ENCODE peak calls at places on chromosomes 3 and 15, in four cellular contexts. N is K562, F is IMR-90, H is GM12878. J is an unnamed sample.
A peak's percentile ranks its signal among the peaks of the same experiment; 100 is the strongest.

GRCh38 chr3:177726807-177727206 is 529.5 kb upstream of the TBL1XR1 start:
- DNase-seq in N (no peak), F (no peak), H (no peak), J (no peak)

GRCh38 chr3:72347819-72348319 is 500.4 kb downstream of the SHQ1 start:
- DNase-seq in N (no peak), F (no peak), H (peak; percentile 50), J (no peak)

GRCh38 chr15:40894689-40895308 is 549 bp downstream of the VPS18 start:
- DNase-seq in N (peak; percentile 90), F (peak; percentile 82), H (no peak), J (peak; percentile 76)

GRCh38 chr3:190384241-190384863 is 3.6 kb upstream of the CLDN16 start:
- DNase-seq in N (peak; percentile 1), F (peak; percentile 69), H (peak; percentile 19), J (peak; percentile 58)

GRCh38 chr15:59388670-59389069 is 16.0 kb upstream of the MYO1E start:
- DNase-seq in N (no peak), F (peak; percentile 70), H (no peak), J (peak; percentile 53)

GRCh38 chr3:151011427-151011826 is 38.9 kb upstream of the CLRN1 start:
- DNase-seq in N (no peak), F (peak; percentile 21), H (no peak), J (no peak)

GRCh38 chr3:170437151-170437550 is 18.5 kb downstream of the CLDN11 start:
- DNase-seq in N (no peak), F (no peak), H (no peak), J (no peak)

GRCh38 chr3:110027446-110027845 is 690.1 kb upstream of the DPPA4 start:
- DNase-seq in N (no peak), F (peak; percentile 78), H (no peak), J (no peak)

GRCh38 chr3:172316758-172317157 is 131.5 kb downstream of the GHSR start:
- DNase-seq in N (no peak), F (no peak), H (no peak), J (no peak)

GRCh38 chr15:47504624-47505256 is 212.6 kb upstream of the SEMA6D start:
- DNase-seq in N (no peak), F (no peak), H (no peak), J (no peak)

GRCh38 chr3:30695302-30696061 is 89.1 kb downstream of the TGFBR2 start:
- DNase-seq in N (no peak), F (no peak), H (no peak), J (no peak)

GRCh38 chr3:72906154-72906553 is 18.3 kb downstream of the GXYLT2 start:
- DNase-seq in N (no peak), F (no peak), H (no peak), J (no peak)

GRCh38 chr3:12345141-12345561 is 56.3 kb downstream of the PPARG start:
- DNase-seq in N (no peak), F (peak; percentile 62), H (no peak), J (peak; percentile 39)

GRCh38 chr15:89735773-89736172 is 15.3 kb downstream of the MESP1 start:
- DNase-seq in N (no peak), F (no peak), H (no peak), J (no peak)

GRCh38 chr15:70376031-70376928 is 278.6 kb upstream of the TLE3 start:
- DNase-seq in N (no peak), F (no peak), H (no peak), J (no peak)

GRCh38 chr3:26827169-26827568 is 204.6 kb downstream of the LRRC3B start:
- DNase-seq in N (no peak), F (no peak), H (no peak), J (no peak)

GRCh38 chr3:26825454-26825853 is 202.9 kb downstream of the LRRC3B start:
- DNase-seq in N (no peak), F (no peak), H (no peak), J (no peak)
- H3K9me3 ChIP-seq in N (no peaks in the 10 kb centered on the region), F (peaks cover 26% of the 10 kb centered on the region), H (no peaks in the 10 kb centered on the region), J (no peaks in the 10 kb centered on the region)

GRCh38 chr3:183493296-183494045 is 62.0 kb downstream of the KLHL6 start:
- DNase-seq in N (no peak), F (no peak), H (no peak), J (no peak)

GRCh38 chr3:183491923-183492848 is 63.3 kb downstream of the KLHL6 start:
- DNase-seq in N (no peak), F (no peak), H (no peak), J (no peak)

GRCh38 chr3:183497313-183497712 is 58.2 kb downstream of the KLHL6 start:
- DNase-seq in N (no peak), F (no peak), H (no peak), J (no peak)

GRCh38 chr3:183492849-183493179 is 62.7 kb downstream of the KLHL6 start:
- DNase-seq in N (no peak), F (peak; percentile 36), H (no peak), J (no peak)

GRCh38 chr3:183494341-183494740 is 61.2 kb downstream of the KLHL6 start:
- DNase-seq in N (no peak), F (no peak), H (no peak), J (no peak)
- TF ChIP-seq ELK1 in N (no peak), F (no peak), H (no peak), J (no peak)

GRCh38 chr15:32838338-32838737 is 120.5 kb downstream of the GREM1 start:
- DNase-seq in N (no peak), F (no peak), H (no peak), J (no peak)

GRCh38 chr15:32834156-32834555 is 116.4 kb downstream of the GREM1 start:
- DNase-seq in N (no peak), F (no peak), H (peak; percentile 39), J (no peak)

GRCh38 chr15:32840481-32841245 is 122.9 kb downstream of the GREM1 start:
- DNase-seq in N (no peak), F (peak; percentile 80), H (no peak), J (no peak)

GRCh38 chr15:32838820-32839219 is 121.0 kb downstream of the GREM1 start:
- DNase-seq in N (peak; percentile 6), F (peak; percentile 97), H (no peak), J (peak; percentile 29)

GRCh38 chr15:32837935-32838334 is 120.1 kb downstream of the GREM1 start:
- DNase-seq in N (no peak), F (no peak), H (no peak), J (no peak)
- H3K9me3 ChIP-seq in N (no peaks in the 10 kb centered on the region), F (no peaks in the 10 kb centered on the region), H (no peaks in the 10 kb centered on the region), J (no peaks in the 10 kb centered on the region)

DNA sequence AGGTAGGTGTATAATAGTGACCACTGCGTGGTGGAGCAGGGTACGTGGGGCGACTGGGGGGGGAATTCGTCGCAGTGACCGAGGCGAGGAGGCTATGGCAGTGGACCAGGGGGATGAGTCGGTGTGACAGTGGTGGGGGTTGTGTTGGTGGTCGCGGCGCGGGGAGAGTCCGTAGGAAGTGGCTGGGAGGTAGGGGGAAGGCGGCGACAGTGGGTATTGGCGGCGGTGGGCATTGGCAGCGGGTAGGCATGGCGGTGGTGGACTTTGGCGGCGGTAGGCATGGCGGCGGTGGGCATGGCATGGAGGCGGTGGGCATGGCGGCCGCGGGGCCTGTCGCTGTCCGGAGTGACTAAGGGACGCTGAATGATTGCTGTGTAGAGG is 752 bp downstream of the SNRPN start:
- DNase-seq in N (no peak), F (no peak), H (no peak), J (peak; percentile 3)
- TF ChIP-seq ELK1 in N (no peak), F (no peak), H (no peak), J (no peak)

DNA sequence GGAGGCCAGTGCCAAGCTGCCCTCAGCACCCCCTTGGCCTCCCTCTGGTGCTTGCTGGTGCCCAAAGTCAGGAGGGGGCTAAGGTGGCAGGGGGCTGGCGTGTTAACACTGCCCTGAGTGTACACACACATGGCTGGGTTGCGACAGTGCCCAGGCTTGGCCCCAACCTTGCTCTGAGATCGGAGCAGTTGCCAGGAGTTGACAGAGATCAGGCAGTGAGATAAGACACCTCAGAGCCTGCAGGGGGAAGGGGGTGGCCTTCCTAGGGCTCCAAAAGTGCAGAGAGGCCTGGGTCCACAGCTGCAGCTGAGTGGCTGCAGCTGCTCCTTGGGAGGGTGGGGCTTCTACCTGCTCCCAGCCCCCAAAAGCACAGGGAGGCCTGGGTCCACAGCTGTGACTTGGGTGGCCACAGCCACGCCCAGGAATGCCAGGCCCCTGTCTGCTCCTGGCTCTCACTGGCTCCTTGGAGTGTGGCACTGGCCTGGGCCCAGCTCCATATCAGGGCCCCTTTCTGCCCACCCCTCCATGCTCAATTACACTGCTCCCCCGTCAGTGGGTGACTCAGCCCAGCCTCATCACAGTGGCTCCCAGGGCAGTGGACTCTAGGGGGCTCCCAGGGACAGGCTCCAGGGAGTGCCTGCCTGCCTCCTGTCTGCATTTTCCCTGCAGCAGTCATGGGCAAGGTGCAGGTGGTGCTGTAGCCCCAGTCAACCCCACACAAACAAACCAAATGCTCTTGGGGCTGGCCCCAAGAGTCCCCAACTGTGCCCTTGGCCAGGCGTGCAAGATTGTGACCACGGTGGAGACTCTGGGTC is 56.4 kb upstream of the C15orf39 start:
- DNase-seq in N (no peak), F (no peak), H (no peak), J (peak; percentile 48)
- H3K9me3 ChIP-seq in N (peaks cover 11% of the 10 kb centered on the region), F (peaks cover 38% of the 10 kb centered on the region), H (peaks cover 26% of the 10 kb centered on the region), J (peaks cover 3% of the 10 kb centered on the region)